ENCODE peak calls at places on chromosomes 7 and 10, in eight cellular contexts. D is astrocyte of the spinal cord; B is cardiac muscle cell; I is sigmoid colon; J is CD8-positive, alpha-beta T cell; X is cardiac fibroblast; K is dorsolateral prefrontal cortex; Y is mammary epithelial cell. O is an unnamed sample.
A peak's percentile ranks its signal among the peaks of the same experiment; 100 is the strongest.

GRCh38 chr7:114530074-114530611 is 115.5 kb downstream of the FOXP2 start:
- DNase-seq in J (no peak), I (no peak), Y (no peak), D (peak; percentile 54), X (peak; percentile 37), K (no peak), B (peak; percentile 18), O (peak; percentile 14)

GRCh38 chr7:149279111-149279743 is 17.2 kb downstream of the ZNF783 start:
- DNase-seq in K (no peak), J (no peak), B (no peak), Y (no peak), D (no peak), X (no peak), I (no peak), O (no peak)

GRCh38 chr10:48627984-48628609 is 23.2 kb upstream of the ARHGAP22 start:
- DNase-seq in I (no peak), K (no peak), D (no peak), Y (no peak), B (no peak), X (no peak), J (no peak), O (no peak)

GRCh38 chr7:117827861-117828260 is 45.4 kb downstream of the CTTNBP2 start:
- DNase-seq in J (no peak), I (no peak), B (no peak), X (no peak), K (no peak), Y (peak; percentile 57), D (peak; percentile 90), O (peak; percentile 46)

GRCh38 chr7:150567846-150568245 is 656 bp downstream of the GIMAP4 start:
- DNase-seq in X (no peak), Y (no peak), K (no peak), I (no peak), D (no peak), B (no peak), J (peak; percentile 74), O (no peak)

GRCh38 chr10:116490028-116490662 is 55.6 kb upstream of the PNLIP start:
- DNase-seq in X (peak; percentile 27), I (no peak), B (peak; percentile 30), Y (no peak), J (no peak), D (peak; percentile 22), K (no peak), O (peak; percentile 49)

GRCh38 chr7:552711-553636 is 33.3 kb upstream of the PDGFA start:
- DNase-seq in D (no peak), B (no peak), Y (no peak), X (no peak), J (no peak), K (no peak), I (no peak), O (no peak)

GRCh38 chr7:91064938-91065337 is 199.3 kb upstream of the FZD1 start:
- DNase-seq in D (no peak), Y (peak; percentile 83), I (no peak), X (no peak), K (no peak), J (no peak), B (no peak), O (peak; percentile 48)

GRCh38 chr10:11603741-11604140 is 7.7 kb downstream of the USP6NL start:
- DNase-seq in I (no peak), J (no peak), X (no peak), D (no peak), B (no peak), Y (no peak), K (no peak), O (no peak)

GRCh38 chr10:33160151-33160550 is 174.3 kb downstream of the NRP1 start:
- DNase-seq in B (no peak), X (no peak), K (no peak), Y (no peak), D (no peak), I (no peak), J (no peak), O (no peak)

GRCh38 chr10:102691701-102692100 is 22.5 kb downstream of the ARL3 start:
- DNase-seq in B (peak; percentile 69), Y (no peak), J (no peak), X (peak; percentile 61), I (peak; percentile 35), K (no peak), D (peak; percentile 13), O (no peak)

GRCh38 chr10:30625110-30625509 is 4.4 kb downstream of the LYZL2 start:
- DNase-seq in I (no peak), J (peak; percentile 2), Y (no peak), K (no peak), D (no peak), B (no peak), X (no peak), O (no peak)

GRCh38 chr7:44977304-44977858 is 1.4 kb downstream of the MYO1G start:
- DNase-seq in X (no peak), I (no peak), B (no peak), K (no peak), J (peak; percentile 83), Y (no peak), D (no peak), O (peak; percentile 42)

GRCh38 chr7:137146552-137146961 is 197.0 kb downstream of the PTN start:
- DNase-seq in J (no peak), X (peak; percentile 46), Y (peak; percentile 73), B (peak; percentile 41), D (peak; percentile 94), I (no peak), K (no peak), O (no peak)

GRCh38 chr7:108244110-108244509 is 113.9 kb upstream of the LAMB4 start:
- DNase-seq in D (no peak), B (no peak), I (no peak), J (no peak), Y (no peak), K (no peak), X (no peak), O (peak; percentile 27)

GRCh38 chr10:111030042-111030750 is 46.6 kb upstream of the ADRA2A start:
- DNase-seq in K (no peak), D (no peak), X (no peak), I (no peak), Y (no peak), J (no peak), B (no peak), O (no peak)

DNA sequence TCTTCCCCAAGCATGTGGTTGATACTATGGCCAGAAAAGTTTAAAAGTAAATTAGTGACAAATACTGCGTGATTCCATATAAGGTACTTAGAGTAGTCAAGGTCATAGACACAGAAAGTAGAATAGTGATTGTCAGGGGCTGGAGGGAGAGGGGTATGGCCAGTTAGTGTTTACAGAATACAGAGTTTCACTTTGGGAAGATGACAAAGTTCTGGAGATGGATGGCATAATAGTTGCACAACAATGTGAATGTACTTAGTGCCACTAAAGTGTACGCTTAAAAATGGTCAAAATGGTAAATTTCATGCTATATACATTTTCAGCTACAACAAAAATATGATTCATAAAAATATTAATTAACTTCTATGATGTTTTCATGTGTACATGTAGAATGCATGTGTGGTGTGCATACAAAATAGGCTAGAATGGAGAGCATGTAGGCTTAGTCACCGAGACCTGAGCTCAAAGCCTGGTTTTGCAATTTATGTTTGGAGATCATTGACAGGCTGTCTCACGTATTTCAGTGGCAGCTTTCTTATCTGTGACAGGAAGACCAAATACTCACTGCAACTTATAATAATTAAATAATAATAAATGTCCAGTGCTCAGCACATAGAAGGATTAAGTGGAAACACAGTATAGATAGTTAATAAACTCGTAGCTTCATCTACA is 625.6 kb downstream of the SUGCT start:
- DNase-seq in B (peak; percentile 6), Y (no peak), X (peak; percentile 3), D (no peak), K (no peak), I (no peak), J (no peak), O (peak; percentile 33)
- TF ChIP-seq CTCF in B (no peak), Y (no peak), X (no peak), D (no peak), K (no peak), I (no peak), J (no peak), O (no peak)

GRCh38 chr7:155809332-155809946 is 2.8 kb downstream of the SHH start:
- DNase-seq in X (no peak), D (no peak), J (no peak), I (no peak), B (no peak), K (no peak), Y (no peak), O (no peak)
- H3K4me3 ChIP-seq in X (no peak overlapping the region), D (no peak overlapping the region), J (no peak overlapping the region), I (peak overlapping the region; percentile 6), B (peak overlapping the region; percentile 10), K (peak overlapping the region; percentile 53), Y (no peak overlapping the region), O (peak overlapping the region; percentile 16)

GRCh38 chr10:128563904-128564303 is 437.7 kb upstream of the MKI67 start:
- DNase-seq in Y (no peak), X (no peak), D (no peak), J (no peak), K (no peak), B (no peak), I (no peak), O (no peak)
- TF ChIP-seq CTCF in Y (no peak), X (no peak), D (no peak), J (no peak), K (no peak), B (no peak), I (no peak), O (no peak)

GRCh38 chr10:101047268-101047667 is 14.5 kb upstream of the KAZALD1 start:
- DNase-seq in X (no peak), K (no peak), Y (no peak), D (no peak), I (no peak), J (no peak), B (no peak), O (no peak)

GRCh38 chr10:101047961-101048892 is 13.6 kb upstream of the KAZALD1 start:
- DNase-seq in X (no peak), K (no peak), Y (no peak), I (no peak), B (no peak), J (no peak), D (no peak), O (peak; percentile 45)

GRCh38 chr10:101052285-101052684 is 9.5 kb upstream of the KAZALD1 start:
- DNase-seq in J (no peak), K (no peak), I (no peak), B (peak; percentile 57), X (peak; percentile 80), Y (peak; percentile 71), D (peak; percentile 69), O (peak; percentile 75)

GRCh38 chr10:101053516-101053915 is 8.3 kb upstream of the KAZALD1 start:
- DNase-seq in Y (no peak), B (no peak), X (peak; percentile 36), I (no peak), D (no peak), K (no peak), J (no peak), O (peak; percentile 13)

GRCh38 chr10:101050206-101051069 is 11.4 kb upstream of the KAZALD1 start:
- DNase-seq in X (peak; percentile 57), J (peak; percentile 83), Y (no peak), K (no peak), I (peak; percentile 74), D (peak; percentile 54), B (peak; percentile 55), O (peak; percentile 59)
- H3K4me3 ChIP-seq in X (peak overlapping the region; percentile 4), J (no peak overlapping the region), Y (no peak overlapping the region), K (no peak overlapping the region), I (no peak overlapping the region), D (peak overlapping the region; percentile 10), B (no peak overlapping the region), O (peak overlapping the region; percentile 13)

GRCh38 chr10:124875596-124875995 is 66.3 kb upstream of the ZRANB1 start:
- DNase-seq in Y (peak; percentile 50), B (peak; percentile 40), D (peak; percentile 27), I (no peak), X (peak; percentile 61), K (no peak), J (no peak), O (peak; percentile 40)
- TF ChIP-seq CTCF in Y (no peak), B (peak; percentile 32), D (peak; percentile 23), I (no peak), X (peak; percentile 39), K (no peak), J (no peak), O (peak; percentile 43)

GRCh38 chr7:27117687-27118491 is 12.7 kb downstream of the HOXA4 start:
- DNase-seq in Y (peak; percentile 39), B (no peak), X (no peak), K (no peak), J (peak; percentile 23), I (peak; percentile 64), D (peak; percentile 91), O (no peak)
- H3K4me3 ChIP-seq in Y (peak overlapping the region; percentile 70), B (no peak overlapping the region), X (no peak overlapping the region), K (no peak overlapping the region), J (no peak overlapping the region), I (peak overlapping the region; percentile 53), D (peak overlapping the region; percentile 89), O (peak overlapping the region; percentile 7)

O was measured in epithelial cell of esophagus.